ENCODE peak calls at places on chromosome 3, in six cellular contexts. X is activated naive CD8-positive, alpha-beta T cell treated with anti-CD3 and anti-CD28 coated beads for 36 hours; M is heart left ventricle; P is left cardiac atrium; K is stimulated activated CD4-positive, alpha-beta T cell treated with anti-CD3 and anti-CD28 coated beads, Interleukin-4, amount 100 ng/mL, for 48 hours; Z is AG09309. V is an unnamed sample.
A peak's percentile ranks its signal among the peaks of the same experiment; 100 is the strongest.

GRCh38 chr3:168030488-168031054 is 65.2 kb downstream of the GOLIM4 start:
- DNase-seq in X (no peak), M (no peak), P (no peak), K (no peak), Z (no peak), V (no peak)

GRCh38 chr3:60598668-60599067 is 652.6 kb downstream of the FHIT start:
- DNase-seq in X (no peak), M (no peak), P (no peak), K (no peak), Z (no peak), V (no peak)

GRCh38 chr3:189806171-189806951 is 175.2 kb downstream of the TP63 start:
- DNase-seq in X (no peak), M (no peak), P (no peak), K (no peak), Z (no peak), V (no peak)

GRCh38 chr3:148861277-148861869 is 3.7 kb upstream of the CPA3 start:
- DNase-seq in X (no peak), M (no peak), P (no peak), K (no peak), Z (peak; percentile 25), V (no peak)

GRCh38 chr3:172341482-172342059 is 106.7 kb downstream of the GHSR start:
- DNase-seq in X (no peak), M (no peak), P (no peak), K (no peak), Z (no peak), V (no peak)

GRCh38 chr3:149958171-149958796 is 12.4 kb downstream of the PFN2 start:
- DNase-seq in X (no peak), M (no peak), P (no peak), K (no peak), Z (no peak), V (no peak)

GRCh38 chr3:123788706-123789105 is 95.4 kb downstream of the MYLK start:
- DNase-seq in X (no peak), M (no peak), P (no peak), K (no peak), Z (no peak), V (no peak)

GRCh38 chr3:135649361-135649760 is 316.2 kb upstream of the PPP2R3A start:
- DNase-seq in X (no peak), M (no peak), P (no peak), K (no peak), Z (no peak), V (no peak)

GRCh38 chr3:31240466-31240865 is 292.3 kb upstream of the STT3B start:
- DNase-seq in X (no peak), M (no peak), P (no peak), K (no peak), Z (no peak), V (no peak)

GRCh38 chr3:101248786-101249185 is 71.6 kb downstream of the IMPG2 start:
- DNase-seq in X (no peak), M (no peak), P (no peak), K (no peak), Z (no peak), V (no peak)

GRCh38 chr3:53790470-53790869 is 55.7 kb downstream of the CHDH start:
- DNase-seq in X (no peak), M (no peak), P (no peak), K (no peak), Z (no peak), V (no peak)

GRCh38 chr3:15768421-15769255 is 29.1 kb downstream of the ANKRD28 start:
- DNase-seq in X (no peak), M (no peak), P (no peak), K (no peak), Z (peak; percentile 92), V (no peak)

GRCh38 chr3:147713234-147714133 is 304.3 kb downstream of the ZIC1 start:
- DNase-seq in X (no peak), M (no peak), P (no peak), K (no peak), Z (no peak), V (no peak)

GRCh38 chr3:182793663-182794454 is 555 bp downstream of the ATP11B start:
- DNase-seq in X (peak; percentile 70), M (peak; percentile 40), P (peak; percentile 46), K (peak; percentile 35), Z (no peak), V (peak; percentile 83)

GRCh38 chr3:24020036-24020691 is 75.1 kb downstream of the NR1D2 start:
- DNase-seq in X (no peak), M (no peak), P (no peak), K (no peak), Z (no peak), V (no peak)

GRCh38 chr3:51944541-51945021 is 2.4 kb downstream of the PARP3 start:
- DNase-seq in X (no peak), M (no peak), P (no peak), K (no peak), Z (no peak), V (peak; percentile 63)

GRCh38 chr3:37652851-37653250 is 208.8 kb upstream of the CTDSPL start:
- DNase-seq in X (no peak), M (no peak), P (peak; percentile 61), K (no peak), Z (no peak), V (no peak)

GRCh38 chr3:186075489-186075888 is 33.4 kb downstream of the ETV5 start:
- DNase-seq in X (no peak), M (no peak), P (no peak), K (no peak), Z (no peak), V (no peak)